ENCODE peak calls at places on chromosomes 6 and 20, in five cellular contexts. G, M, F, K and B are unnamed samples. For H3K36me3, the result is how much of the 10 kb centered on the place peaks cover.

GRCh38 chr6:41488064-41488391 is 58.2 kb upstream of the FOXP4 start:
- DNase-seq in G (no peak), M (no peak), F (no peak), K (no peak), B (no peak)

GRCh38 chr6:140661691-140662090 is 1287.2 kb upstream of the CITED2 start:
- DNase-seq in G (no peak), M (no peak), F (no peak), K (no peak), B (no peak)

GRCh38 chr6:43246301-43247114 is 3.2 kb downstream of the TTBK1 start:
- DNase-seq in G (peak), M (no peak), F (peak), K (no peak), B (peak)

GRCh38 chr6:135995160-135995898 is 143.8 kb downstream of the PDE7B start:
- DNase-seq in G (no peak), M (peak), F (no peak), K (peak), B (no peak)

GRCh38 chr6:127951172-127951995 is 50.5 kb upstream of the THEMIS start:
- DNase-seq in G (no peak), M (no peak), F (no peak), K (no peak), B (no peak)

GRCh38 chr20:20096421-20096820 is 44.1 kb downstream of the CFAP61 start:
- DNase-seq in G (no peak), M (no peak), F (no peak), K (no peak), B (no peak)

GRCh38 chr6:135170849-135171248 is 10.3 kb upstream of the MYB start:
- DNase-seq in G (no peak), M (peak), F (no peak), K (no peak), B (no peak)

GRCh38 chr6:44452725-44453124 is 65.2 kb downstream of the CDC5L start:
- DNase-seq in G (no peak), M (peak), F (no peak), K (peak), B (peak)

GRCh38 chr6:86942761-86943526 is 5.6 kb downstream of the HTR1E start:
- DNase-seq in G (no peak), M (no peak), F (no peak), K (no peak), B (no peak)

GRCh38 chr6:144661101-144661806 is 376.1 kb downstream of the UTRN start:
- DNase-seq in G (no peak), M (peak), F (no peak), K (no peak), B (peak)

GRCh38 chr20:63783970-63784369 is 44.4 kb downstream of the SLC2A4RG start:
- DNase-seq in G (no peak), M (no peak), F (no peak), K (no peak), B (no peak)

GRCh38 chr6:52409499-52409898 is 10.6 kb upstream of the EFHC1 start:
- DNase-seq in G (no peak), M (no peak), F (no peak), K (no peak), B (no peak)

GRCh38 chr6:163731215-163732013 is 316.9 kb downstream of the QKI start:
- DNase-seq in G (no peak), M (no peak), F (peak), K (no peak), B (no peak)

GRCh38 chr6:134622382-134623173 is 304.7 kb upstream of the SGK1 start:
- DNase-seq in G (no peak), M (no peak), F (no peak), K (no peak), B (no peak)

GRCh38 chr6:141667580-141668309 is 465.0 kb upstream of the GJE1 start:
- DNase-seq in G (no peak), M (no peak), F (no peak), K (peak), B (no peak)

GRCh38 chr6:113634352-113635163 is 222.6 kb upstream of the MARCKS start:
- DNase-seq in G (no peak), M (peak), F (no peak), K (peak), B (no peak)

GRCh38 chr6:159360306-159360705 is 191.1 kb downstream of the FNDC1 start:
- DNase-seq in G (no peak), M (no peak), F (no peak), K (no peak), B (no peak)

GRCh38 chr6:20954325-20954724 is 420.1 kb downstream of the CDKAL1 start:
- DNase-seq in G (no peak), M (no peak), F (no peak), K (no peak), B (no peak)

GRCh38 chr20:13800728-13801134 is 15.9 kb downstream of the NDUFAF5 start:
- DNase-seq in G (peak), M (peak), F (peak), K (peak), B (peak)

GRCh38 chr6:51528556-51528955 is 558.9 kb downstream of the PKHD1 start:
- DNase-seq in G (no peak), M (peak), F (no peak), K (no peak), B (peak)

GRCh38 chr6:108999428-108999827 is 95.2 kb downstream of the SESN1 start:
- DNase-seq in G (no peak), M (no peak), F (no peak), K (no peak), B (no peak)
- H3K4me3 ChIP-seq in G (no peak), M (no peak), F (no peak), K (no peak), B (no peak)

GRCh38 chr20:23446505-23446904 is 6.2 kb downstream of the CST11 start:
- DNase-seq in G (peak), M (peak), F (peak), K (peak), B (peak)
- TF ChIP-seq CTCF in G (no peak), M (peak), F (peak), K (peak), B (peak)

GRCh38 chr6:151904631-151905030 is 97.1 kb downstream of the ESR1 start:
- DNase-seq in G (no peak), M (no peak), F (no peak), K (no peak), B (no peak)
- H3K36me3 ChIP-seq in G (under half), M (under half), F (under half), K (under half), B (under half)

GRCh38 chr20:17684077-17684888 is 2.2 kb upstream of the RRBP1 start:
- DNase-seq in G (no peak), M (no peak), F (no peak), K (no peak), B (no peak)

GRCh38 chr20:17681741-17682102 is 320 bp downstream of the RRBP1 start:
- DNase-seq in G (no peak), M (no peak), F (no peak), K (no peak), B (no peak)

GRCh38 chr20:17682103-17682888 is at the start of gene RRBP1:
- DNase-seq in G (peak), M (peak), F (peak), K (peak), B (peak)

GRCh38 chr20:17683218-17684076 is 1.4 kb upstream of the RRBP1 start:
- DNase-seq in G (no peak), M (no peak), F (no peak), K (no peak), B (no peak)

GRCh38 chr20:17682889-17683198 is 802 bp upstream of the RRBP1 start:
- DNase-seq in G (no peak), M (no peak), F (no peak), K (no peak), B (no peak)
- H3K4me3 ChIP-seq in G (peak), M (peak), F (peak), K (peak), B (peak)

GRCh38 chr6:166850677-166851076 is 105.7 kb downstream of the RNASET2 start:
- DNase-seq in G (no peak), M (no peak), F (no peak), K (no peak), B (no peak)

GRCh38 chr6:166851426-166851825 is 104.9 kb downstream of the RNASET2 start:
- DNase-seq in G (no peak), M (no peak), F (no peak), K (no peak), B (no peak)

GRCh38 chr6:166849762-166850181 is 106.6 kb downstream of the RNASET2 start:
- DNase-seq in G (no peak), M (no peak), F (no peak), K (peak), B (no peak)

GRCh38 chr6:166853371-166854325 is 102.7 kb downstream of the RNASET2 start:
- DNase-seq in G (no peak), M (no peak), F (no peak), K (no peak), B (no peak)

DNA sequence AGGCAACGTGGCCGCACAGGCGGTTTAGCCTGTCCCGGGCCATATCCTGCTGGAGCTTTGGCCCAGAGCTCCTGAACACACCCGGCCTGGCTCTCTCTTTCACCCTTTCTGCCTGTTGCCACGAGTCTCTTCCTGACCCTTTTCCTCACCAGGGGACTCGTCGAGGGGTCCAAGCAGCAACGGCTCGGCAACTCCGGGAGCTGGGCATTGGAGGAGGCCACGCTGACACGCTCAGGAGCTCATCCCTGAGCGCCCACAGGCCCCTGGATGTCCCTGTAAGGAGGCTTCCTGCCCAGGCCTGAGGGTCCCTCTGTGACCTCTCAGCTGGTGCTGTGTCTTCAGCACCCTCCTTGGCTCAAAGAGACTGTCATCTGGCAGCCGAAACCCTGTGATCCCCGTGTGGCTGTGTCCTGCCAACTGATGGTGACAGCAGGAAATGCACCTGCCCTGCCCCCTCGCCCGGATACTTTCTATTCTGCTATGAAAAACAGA is 103.8 kb downstream of the RNASET2 start:
- DNase-seq in G (no peak), M (no peak), F (no peak), K (no peak), B (no peak)
- TF ChIP-seq CTCF in G (no peak), M (no peak), F (no peak), K (no peak), B (no peak)

DNA sequence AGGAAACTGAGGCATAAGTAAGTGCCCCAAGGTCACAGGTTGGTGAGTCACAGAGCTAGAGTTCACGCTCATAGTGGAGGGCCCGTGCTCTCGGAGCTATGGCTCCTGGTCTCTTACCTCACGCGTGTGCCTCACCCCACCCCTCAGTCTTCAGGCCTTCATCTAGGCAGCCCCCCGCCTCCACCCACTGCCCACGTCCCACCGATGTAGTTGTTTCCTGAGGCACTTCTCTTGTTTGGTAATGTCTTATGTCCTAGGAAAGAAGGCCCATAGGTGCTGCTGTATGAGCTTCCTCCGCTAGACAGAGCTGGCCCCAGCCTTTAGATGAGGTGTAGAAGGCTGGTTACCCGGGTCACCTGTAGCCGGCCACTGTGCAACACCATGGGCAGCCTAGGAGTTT is 5.1 kb downstream of the RIPK1 start:
- DNase-seq in G (no peak), M (no peak), F (no peak), K (no peak), B (no peak)
- H3K36me3 ChIP-seq in G (under half), M (under half), F (under half), K (under half), B (under half)

GRCh38 chr20:32019563-32020463 is 9.6 kb downstream of the CCM2L start:
- DNase-seq in G (no peak), M (no peak), F (no peak), K (no peak), B (no peak)

GRCh38 chr20:32018269-32019155 is 8.3 kb downstream of the CCM2L start:
- DNase-seq in G (peak), M (peak), F (peak), K (no peak), B (no peak)

GRCh38 chr20:32021091-32021490 is 10.9 kb downstream of the CCM2L start:
- DNase-seq in G (no peak), M (no peak), F (no peak), K (no peak), B (no peak)

GRCh38 chr20:32017711-32018251 is 7.5 kb downstream of the CCM2L start:
- DNase-seq in G (peak), M (peak), F (peak), K (no peak), B (no peak)

DNA sequence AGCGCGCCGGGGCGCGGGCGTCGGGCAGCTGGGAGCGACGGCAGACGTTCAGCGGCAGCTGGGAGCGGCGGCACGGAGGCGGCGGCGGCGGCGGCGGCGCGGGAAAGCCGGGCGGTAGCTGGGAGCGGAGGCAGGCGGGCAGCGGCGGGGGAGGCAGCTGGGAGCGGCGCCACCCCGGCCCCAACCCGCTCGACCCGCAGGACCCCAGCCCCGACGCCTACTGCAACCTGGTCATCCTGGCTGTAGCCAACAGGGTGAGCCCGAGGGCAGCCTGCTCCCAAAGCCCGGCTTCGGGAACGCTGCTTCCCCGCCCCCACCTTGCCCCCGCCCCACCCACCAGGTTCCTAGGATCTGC is 8.9 kb downstream of the CCM2L start:
- DNase-seq in G (no peak), M (no peak), F (peak), K (no peak), B (no peak)
- H3K4me3 ChIP-seq in G (peak), M (no peak), F (no peak), K (no peak), B (no peak)

GRCh38 chr6:37491161-37491829 is 8.4 kb downstream of the CCDC167 start:
- DNase-seq in G (peak), M (no peak), F (peak), K (no peak), B (no peak)

GRCh38 chr6:37490466-37491015 is 9.2 kb downstream of the CCDC167 start:
- DNase-seq in G (no peak), M (no peak), F (peak), K (no peak), B (no peak)

GRCh38 chr6:37487891-37488290 is 11.8 kb downstream of the CCDC167 start:
- DNase-seq in G (no peak), M (no peak), F (no peak), K (no peak), B (no peak)

GRCh38 chr6:37488464-37488863 is 11.2 kb downstream of the CCDC167 start:
- DNase-seq in G (no peak), M (no peak), F (no peak), K (no peak), B (no peak)

GRCh38 chr6:37489697-37490336 is 9.9 kb downstream of the CCDC167 start:
- DNase-seq in G (no peak), M (no peak), F (peak), K (peak), B (no peak)
- TF ChIP-seq CTCF in G (no peak), M (peak), F (peak), K (peak), B (peak)

DNA sequence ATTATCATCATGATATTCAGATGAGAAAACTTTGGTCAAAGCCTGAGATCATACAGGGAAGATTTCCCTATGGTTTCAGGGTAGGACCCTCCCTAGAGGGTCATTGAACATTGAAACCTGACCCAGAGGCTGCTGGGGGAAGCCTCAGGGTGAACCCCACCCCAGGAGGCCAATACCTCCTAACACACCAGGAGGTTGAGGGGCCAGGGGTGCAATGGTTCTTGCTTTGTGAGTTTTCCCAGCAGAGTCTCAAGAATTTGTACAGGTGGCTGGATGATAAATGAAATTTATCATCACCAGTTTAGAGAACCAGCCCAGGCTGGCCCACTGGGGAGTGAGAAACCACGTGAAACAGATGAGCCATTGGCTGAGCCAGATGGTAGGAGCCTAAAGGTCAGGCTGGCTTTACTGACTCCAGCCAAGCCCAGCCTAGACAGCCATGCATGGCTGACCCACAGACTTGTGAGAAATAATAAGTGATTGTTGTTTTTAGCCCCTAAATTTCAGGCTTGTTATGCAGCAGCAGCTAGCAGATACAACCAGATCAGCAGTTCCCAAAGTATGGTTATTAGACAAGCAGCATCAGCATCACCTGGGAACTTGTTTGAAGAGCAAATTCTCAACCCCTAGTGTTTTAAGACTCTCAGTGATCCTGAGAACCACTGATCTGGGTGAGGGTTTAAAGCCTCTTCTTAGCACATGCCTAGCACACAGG is 15.0 kb downstream of the TGM2 start:
- DNase-seq in G (no peak), M (no peak), F (no peak), K (no peak), B (no peak)
- H3K36me3 ChIP-seq in G (under half), M (half or more), F (under half), K (half or more), B (under half)